ENCODE peak calls at places on chromosome 14, in nine cellular contexts. H is A673, X is IMR-90, U is sigmoid colon, Q is MM.1S, M is lung, N is GM23248, K is left ventricle myocardium inferior, Y is ovary. S is an unnamed sample.
A peak's percentile ranks its signal among the peaks of the same experiment; 100 is the strongest.

GRCh38 chr14:38208825-38209562 is 1.3 kb downstream of the SSTR1 start:
- DNase-seq in H (peak; percentile 81), X (peak; percentile 74), U (no peak), Q (no peak), M (no peak), N (peak; percentile 90), K (peak; percentile 13), Y (peak; percentile 21), S (no peak)

GRCh38 chr14:85342858-85343607 is 186.9 kb upstream of the FLRT2 start:
- DNase-seq in H (no peak), X (no peak), U (no peak), Q (no peak), M (no peak), N (peak; percentile 17), K (no peak), Y (no peak), S (no peak)

GRCh38 chr14:102325791-102326345 is 6.3 kb downstream of the ZNF839 start:
- DNase-seq in H (no peak), X (no peak), U (peak; percentile 50), Q (no peak), M (no peak), N (no peak), K (no peak), Y (no peak), S (no peak)

GRCh38 chr14:75648066-75648838 is 12.4 kb downstream of the ERG28 start:
- DNase-seq in H (no peak), X (peak; percentile 99), U (peak; percentile 68), Q (no peak), M (peak; percentile 67), N (peak; percentile 82), K (peak; percentile 51), Y (peak; percentile 58), S (no peak)

GRCh38 chr14:70000601-70001000 is 121.4 kb downstream of the SMOC1 start:
- DNase-seq in H (no peak), X (peak; percentile 79), U (no peak), Q (no peak), M (no peak), N (peak; percentile 74), K (no peak), Y (no peak), S (no peak)

GRCh38 chr14:75548544-75548943 is 26.3 kb downstream of the BATF start:
- DNase-seq in H (no peak), X (peak; percentile 32), U (no peak), Q (no peak), M (no peak), N (peak; percentile 58), K (no peak), Y (no peak), S (no peak)

GRCh38 chr14:56874375-56874774 is 64.1 kb upstream of the OTX2 start:
- DNase-seq in H (peak; percentile 36), X (no peak), U (no peak), Q (no peak), M (no peak), N (peak; percentile 2), K (no peak), Y (no peak), S (no peak)

GRCh38 chr14:24056800-24057184 is 5.0 kb downstream of the CARMIL3 start:
- DNase-seq in H (no peak), X (no peak), U (peak; percentile 53), Q (no peak), M (no peak), N (no peak), K (no peak), Y (no peak), S (no peak)

GRCh38 chr14:96165493-96166474 is 38.9 kb upstream of the BDKRB2 start:
- DNase-seq in H (no peak), X (no peak), U (peak; percentile 26), Q (no peak), M (no peak), N (no peak), K (no peak), Y (no peak), S (no peak)

GRCh38 chr14:23572841-23573240 is 5.2 kb upstream of the AP1G2 start:
- DNase-seq in H (no peak), X (no peak), U (peak; percentile 70), Q (no peak), M (no peak), N (no peak), K (no peak), Y (no peak), S (peak; percentile 17)

GRCh38 chr14:57266060-57266459 is 2.6 kb downstream of the EXOC5 start:
- DNase-seq in H (no peak), X (peak; percentile 13), U (no peak), Q (no peak), M (no peak), N (peak; percentile 36), K (no peak), Y (no peak), S (no peak)

GRCh38 chr14:74587363-74587707 is 24.7 kb downstream of the LTBP2 start:
- DNase-seq in H (no peak), X (no peak), U (no peak), Q (no peak), M (no peak), N (no peak), K (peak; percentile 6), Y (no peak), S (no peak)

GRCh38 chr14:103556976-103557758 is 5.3 kb downstream of the BAG5 start:
- DNase-seq in H (no peak), X (no peak), U (no peak), Q (no peak), M (no peak), N (no peak), K (no peak), Y (no peak), S (no peak)

GRCh38 chr14:85466678-85467077 is 63.3 kb upstream of the FLRT2 start:
- DNase-seq in H (no peak), X (peak; percentile 45), U (no peak), Q (no peak), M (no peak), N (peak; percentile 46), K (no peak), Y (no peak), S (no peak)

GRCh38 chr14:50123062-50123461 is 6.7 kb upstream of the VCPKMT start:
- DNase-seq in H (no peak), X (no peak), U (no peak), Q (no peak), M (no peak), N (no peak), K (no peak), Y (no peak), S (no peak)

GRCh38 chr14:82642425-82642824 is 1108.8 kb upstream of the SEL1L start:
- DNase-seq in H (no peak), X (no peak), U (no peak), Q (no peak), M (no peak), N (no peak), K (no peak), Y (peak; percentile 18), S (no peak)

GRCh38 chr14:77912754-77913556 is 113.0 kb downstream of the ADCK1 start:
- DNase-seq in H (no peak), X (no peak), U (peak; percentile 33), Q (no peak), M (no peak), N (no peak), K (no peak), Y (no peak), S (no peak)

DNA sequence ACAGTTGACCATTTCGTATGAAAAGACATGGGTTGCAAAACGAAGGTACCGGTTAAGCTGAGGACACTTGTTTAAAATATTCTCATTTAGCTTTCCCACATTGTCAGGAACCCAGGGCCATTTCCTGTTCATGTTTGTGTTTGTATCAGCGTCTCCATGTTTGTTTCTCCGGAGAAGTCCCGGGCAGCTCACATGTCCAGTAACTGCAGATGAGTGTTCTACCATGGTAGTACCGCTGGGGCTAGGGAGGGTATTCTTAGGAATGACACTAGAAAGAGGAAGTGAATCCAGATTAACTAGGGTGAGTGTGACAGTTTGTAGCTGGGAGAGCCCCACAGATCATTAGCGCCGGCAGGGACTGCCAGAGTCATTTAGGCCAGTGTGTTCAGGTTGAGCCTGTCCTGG is 50.0 kb upstream of the EVL start:
- DNase-seq in H (no peak), X (peak; percentile 53), U (no peak), Q (no peak), M (no peak), N (no peak), K (no peak), Y (no peak), S (no peak)
- H3K27ac ChIP-seq in H (no peak overlapping the region), X (peak overlapping the region; percentile 87), U (no peak overlapping the region), Q (no peak overlapping the region), M (no peak overlapping the region), N (no peak overlapping the region), K (no peak overlapping the region), Y (no peak overlapping the region), S (no peak overlapping the region)

GRCh38 chr14:28770574-28770973 is 4.0 kb downstream of the FOXG1 start:
- DNase-seq in H (no peak), X (no peak), U (no peak), Q (no peak), M (no peak), N (no peak), K (no peak), Y (no peak), S (no peak)
- H3K27me3 ChIP-seq in H (peaks cover 90% of the 10 kb centered on the region), X (peaks cover 66% of the 10 kb centered on the region), U (peaks cover 93% of the 10 kb centered on the region), Q (no peaks in the 10 kb centered on the region), M (peaks cover 13% of the 10 kb centered on the region), N (peaks cover 85% of the 10 kb centered on the region), K (peaks cover 96% of the 10 kb centered on the region), Y (no peaks in the 10 kb centered on the region), S (peaks cover 17% of the 10 kb centered on the region)

GRCh38 chr14:91142214-91142668 is 28.4 kb downstream of the DGLUCY start:
- DNase-seq in H (peak; percentile 94), X (no peak), U (no peak), Q (peak; percentile 80), M (no peak), N (no peak), K (no peak), Y (no peak), S (no peak)

GRCh38 chr14:91146661-91147060 is 32.8 kb downstream of the DGLUCY start:
- DNase-seq in H (no peak), X (no peak), U (no peak), Q (no peak), M (no peak), N (no peak), K (peak; percentile 40), Y (no peak), S (no peak)

GRCh38 chr14:91143862-91144261 is 30.0 kb downstream of the DGLUCY start:
- DNase-seq in H (peak; percentile 38), X (no peak), U (no peak), Q (no peak), M (peak; percentile 46), N (no peak), K (no peak), Y (no peak), S (no peak)

GRCh38 chr14:91144425-91145145 is 30.7 kb downstream of the DGLUCY start:
- DNase-seq in H (peak; percentile 98), X (peak; percentile 85), U (no peak), Q (no peak), M (no peak), N (peak; percentile 56), K (no peak), Y (no peak), S (no peak)

GRCh38 chr14:91145396-91146160 is 31.7 kb downstream of the DGLUCY start:
- DNase-seq in H (no peak), X (no peak), U (no peak), Q (no peak), M (no peak), N (no peak), K (no peak), Y (no peak), S (no peak)
- H3K27ac ChIP-seq in H (no peak overlapping the region), X (no peak overlapping the region), U (no peak overlapping the region), Q (no peak overlapping the region), M (no peak overlapping the region), N (no peak overlapping the region), K (peak overlapping the region; percentile 84), Y (no peak overlapping the region), S (no peak overlapping the region)

GRCh38 chr14:73237219-73237785 is at the start of gene PAPLN:
- DNase-seq in H (no peak), X (no peak), U (peak; percentile 80), Q (no peak), M (no peak), N (peak; percentile 43), K (no peak), Y (peak; percentile 67), S (no peak)
- H3K27me3 ChIP-seq in H (peaks cover 26% of the 10 kb centered on the region), X (peaks cover 57% of the 10 kb centered on the region), U (peaks cover 7% of the 10 kb centered on the region), Q (peaks cover 11% of the 10 kb centered on the region), M (no peaks in the 10 kb centered on the region), N (peaks cover 38% of the 10 kb centered on the region), K (peaks cover 89% of the 10 kb centered on the region), Y (no peaks in the 10 kb centered on the region), S (peaks cover 10% of the 10 kb centered on the region)